ENCODE peak calls at places on chromosomes 2 and 18, in five cellular contexts. O, A, D, V and I are unnamed samples.

GRCh38 chr2:217054791-217055190 is 194.9 kb upstream of the TNP1 start:
- DNase-seq in O (no peak), A (no peak), D (no peak), V (no peak), I (no peak)

GRCh38 chr2:8656811-8657210 is 25.0 kb upstream of the ID2 start:
- DNase-seq in O (no peak), A (no peak), D (no peak), V (no peak), I (no peak)

GRCh38 chr18:46484971-46485370 is 172.0 kb downstream of the LOXHD1 start:
- DNase-seq in O (no peak), A (no peak), D (no peak), V (no peak), I (peak)

GRCh38 chr18:9475643-9476580 is 599 bp downstream of the RALBP1 start:
- DNase-seq in O (peak), A (peak), D (peak), V (peak), I (peak)

GRCh38 chr18:54815086-54815485 is 13.2 kb upstream of the RAB27B start:
- DNase-seq in O (no peak), A (no peak), D (no peak), V (no peak), I (no peak)

GRCh38 chr2:61631321-61631720 is 93.2 kb upstream of the XPO1 start:
- DNase-seq in O (no peak), A (no peak), D (no peak), V (no peak), I (no peak)

GRCh38 chr2:220424561-220424960 is 797.1 kb downstream of the SLC4A3 start:
- DNase-seq in O (no peak), A (no peak), D (no peak), V (no peak), I (no peak)

GRCh38 chr2:233795735-233796171 is 17.6 kb downstream of the MROH2A start:
- DNase-seq in O (peak), A (no peak), D (no peak), V (no peak), I (no peak)

GRCh38 chr18:31942301-31942998 is 478 bp downstream of the TRAPPC8 start:
- DNase-seq in O (peak), A (peak), D (peak), V (no peak), I (peak)

GRCh38 chr2:44615950-44616518 is 254.3 kb downstream of the CAMKMT start:
- DNase-seq in O (no peak), A (no peak), D (no peak), V (no peak), I (no peak)

GRCh38 chr18:56831988-56832387 is 180.8 kb downstream of the WDR7 start:
- DNase-seq in O (no peak), A (no peak), D (no peak), V (no peak), I (peak)

GRCh38 chr2:241566468-241566867 is 7.9 kb downstream of the BOK start:
- DNase-seq in O (no peak), A (no peak), D (no peak), V (no peak), I (no peak)

GRCh38 chr18:75023473-75023872 is 185.5 kb downstream of the PTGR3 start:
- DNase-seq in O (no peak), A (no peak), D (no peak), V (no peak), I (no peak)

GRCh38 chr2:102155703-102156515 is 13.4 kb downstream of the IL1R1 start:
- DNase-seq in O (no peak), A (no peak), D (no peak), V (no peak), I (no peak)

GRCh38 chr18:8538935-8539334 is 70.3 kb upstream of the RAB12 start:
- DNase-seq in O (no peak), A (peak), D (no peak), V (no peak), I (peak)

GRCh38 chr2:150789376-150789905 is 302.0 kb upstream of the RND3 start:
- DNase-seq in O (no peak), A (no peak), D (no peak), V (no peak), I (no peak)

GRCh38 chr18:26965206-26965605 is 99.7 kb upstream of the AQP4 start:
- DNase-seq in O (no peak), A (no peak), D (no peak), V (no peak), I (no peak)

GRCh38 chr2:172817411-172817810 is 81.8 kb downstream of the RAPGEF4 start:
- DNase-seq in O (no peak), A (no peak), D (no peak), V (no peak), I (no peak)

GRCh38 chr2:1758774-1759610 is 14.7 kb upstream of the PXDN start:
- DNase-seq in O (no peak), A (no peak), D (no peak), V (no peak), I (no peak)

GRCh38 chr2:238700122-238700457 is 147.8 kb upstream of the TWIST2 start:
- DNase-seq in O (no peak), A (no peak), D (no peak), V (no peak), I (no peak)

GRCh38 chr2:194714541-194714940 is 942.5 kb upstream of the SLC39A10 start:
- DNase-seq in O (no peak), A (no peak), D (no peak), V (no peak), I (no peak)

GRCh38 chr2:39202639-39203369 is 41.0 kb downstream of the CDKL4 start:
- DNase-seq in O (no peak), A (peak), D (no peak), V (no peak), I (peak)

GRCh38 chr2:73984922-73985317 is 210 bp downstream of the TET3 start:
- DNase-seq in O (peak), A (peak), D (peak), V (peak), I (no peak)

GRCh38 chr2:228867406-228867805 is 403.7 kb downstream of the PID1 start:
- DNase-seq in O (no peak), A (no peak), D (no peak), V (no peak), I (no peak)

GRCh38 chr2:25567406-25567805 is 106.0 kb downstream of the DTNB start:
- DNase-seq in O (no peak), A (peak), D (no peak), V (no peak), I (peak)